ENCODE peak calls at places on chromosome 12, in six cellular contexts. R is neuronal stem cell, T is IMR-90, P is H9, F is trophoblast cell, W is H1. M is an unnamed sample.

GRCh38 chr12:49092086-49092815 is 2.4 kb downstream of the DHH start:
- DNase-seq in R (peak; percentile 75), T (peak; percentile 30), P (peak; percentile 86), F (no peak), W (peak; percentile 86), M (peak; percentile 59)

GRCh38 chr12:47813491-47814196 is 6.1 kb downstream of the HDAC7 start:
- DNase-seq in R (peak; percentile 45), T (no peak), P (peak; percentile 74), F (no peak), W (no peak), M (peak; percentile 74)

GRCh38 chr12:78248321-78248720 is 417.6 kb downstream of the NAV3 start:
- DNase-seq in R (no peak), T (no peak), P (no peak), F (peak; percentile 52), W (no peak), M (no peak)

GRCh38 chr12:91920276-91920675 is 225.4 kb downstream of the BTG1 start:
- DNase-seq in R (no peak), T (peak; percentile 14), P (no peak), F (peak; percentile 72), W (no peak), M (peak; percentile 57)

GRCh38 chr12:107622005-107622404 is 63.6 kb upstream of the PWP1 start:
- DNase-seq in R (no peak), T (peak; percentile 3), P (peak; percentile 76), F (peak; percentile 10), W (peak; percentile 80), M (no peak)

GRCh38 chr12:132244724-132245295 is 84.6 kb downstream of the GALNT9 start:
- DNase-seq in R (no peak), T (no peak), P (no peak), F (peak; percentile 19), W (no peak), M (no peak)

GRCh38 chr12:38101753-38102152 is 214.8 kb upstream of the ALG10B start:
- DNase-seq in R (no peak), T (no peak), P (no peak), F (no peak), W (no peak), M (no peak)

GRCh38 chr12:106248849-106249371 is 1.1 kb upstream of the CKAP4 start:
- DNase-seq in R (no peak), T (peak; percentile 68), P (no peak), F (peak; percentile 30), W (no peak), M (peak; percentile 67)

GRCh38 chr12:117033382-117034045 is 65.7 kb downstream of the TESC start:
- DNase-seq in R (no peak), T (no peak), P (no peak), F (peak; percentile 3), W (no peak), M (no peak)

GRCh38 chr12:65999564-66000280 is 130.8 kb downstream of the LLPH start:
- DNase-seq in R (no peak), T (peak; percentile 65), P (no peak), F (peak; percentile 97), W (no peak), M (no peak)

GRCh38 chr12:132429932-132430643 is 59.9 kb upstream of the FBRSL1 start:
- DNase-seq in R (no peak), T (no peak), P (peak; percentile 89), F (no peak), W (peak; percentile 61), M (no peak)

GRCh38 chr12:48775991-48776649 is 12.8 kb downstream of the ADCY6 start:
- DNase-seq in R (no peak), T (no peak), P (no peak), F (no peak), W (no peak), M (no peak)

GRCh38 chr12:124248862-124249825 is 45.7 kb upstream of the RFLNA start:
- DNase-seq in R (no peak), T (no peak), P (no peak), F (no peak), W (no peak), M (no peak)

GRCh38 chr12:6664902-6665301 is 2.0 kb upstream of the ING4 start:
- DNase-seq in R (no peak), T (no peak), P (no peak), F (no peak), W (no peak), M (no peak)

GRCh38 chr12:55931780-55932545 is 1.0 kb downstream of the DGKA start:
- DNase-seq in R (no peak), T (peak; percentile 29), P (peak; percentile 70), F (no peak), W (peak; percentile 73), M (peak; percentile 60)

GRCh38 chr12:67804168-67804567 is 155.6 kb downstream of the DYRK2 start:
- DNase-seq in R (no peak), T (no peak), P (no peak), F (no peak), W (no peak), M (no peak)

GRCh38 chr12:131938082-131938481 is 9.0 kb downstream of the PUS1 start:
- DNase-seq in R (no peak), T (no peak), P (no peak), F (no peak), W (no peak), M (no peak)

GRCh38 chr12:131457028-131457310 is 253.9 kb upstream of the SFSWAP start:
- DNase-seq in R (no peak), T (no peak), P (no peak), F (no peak), W (no peak), M (no peak)

GRCh38 chr12:45192041-45192695 is 23.7 kb upstream of the ANO6 start:
- DNase-seq in R (no peak), T (peak; percentile 73), P (no peak), F (peak; percentile 89), W (no peak), M (peak; percentile 58)

GRCh38 chr12:77062396-77062795 is 3.0 kb downstream of the E2F7 start:
- DNase-seq in R (no peak), T (no peak), P (no peak), F (no peak), W (no peak), M (peak; percentile 68)

GRCh38 chr12:69985656-69986055 is 160.6 kb downstream of the MYRFL start:
- DNase-seq in R (no peak), T (no peak), P (peak; percentile 71), F (peak; percentile 26), W (peak; percentile 76), M (no peak)

GRCh38 chr12:51326762-51327439 is 2.9 kb upstream of the BIN2 start:
- DNase-seq in R (no peak), T (peak; percentile 49), P (no peak), F (peak; percentile 80), W (no peak), M (peak; percentile 68)

GRCh38 chr12:81274619-81275018 is 196.7 kb downstream of the ACSS3 start:
- DNase-seq in R (no peak), T (no peak), P (no peak), F (no peak), W (no peak), M (no peak)

GRCh38 chr12:43277630-43278267 is 274.3 kb downstream of the ADAMTS20 start:
- DNase-seq in R (no peak), T (peak; percentile 84), P (no peak), F (no peak), W (no peak), M (peak; percentile 68)

GRCh38 chr12:75862692-75863471 is 168.7 kb downstream of the PHLDA1 start:
- DNase-seq in R (no peak), T (peak; percentile 86), P (no peak), F (peak; percentile 82), W (no peak), M (peak; percentile 74)

DNA sequence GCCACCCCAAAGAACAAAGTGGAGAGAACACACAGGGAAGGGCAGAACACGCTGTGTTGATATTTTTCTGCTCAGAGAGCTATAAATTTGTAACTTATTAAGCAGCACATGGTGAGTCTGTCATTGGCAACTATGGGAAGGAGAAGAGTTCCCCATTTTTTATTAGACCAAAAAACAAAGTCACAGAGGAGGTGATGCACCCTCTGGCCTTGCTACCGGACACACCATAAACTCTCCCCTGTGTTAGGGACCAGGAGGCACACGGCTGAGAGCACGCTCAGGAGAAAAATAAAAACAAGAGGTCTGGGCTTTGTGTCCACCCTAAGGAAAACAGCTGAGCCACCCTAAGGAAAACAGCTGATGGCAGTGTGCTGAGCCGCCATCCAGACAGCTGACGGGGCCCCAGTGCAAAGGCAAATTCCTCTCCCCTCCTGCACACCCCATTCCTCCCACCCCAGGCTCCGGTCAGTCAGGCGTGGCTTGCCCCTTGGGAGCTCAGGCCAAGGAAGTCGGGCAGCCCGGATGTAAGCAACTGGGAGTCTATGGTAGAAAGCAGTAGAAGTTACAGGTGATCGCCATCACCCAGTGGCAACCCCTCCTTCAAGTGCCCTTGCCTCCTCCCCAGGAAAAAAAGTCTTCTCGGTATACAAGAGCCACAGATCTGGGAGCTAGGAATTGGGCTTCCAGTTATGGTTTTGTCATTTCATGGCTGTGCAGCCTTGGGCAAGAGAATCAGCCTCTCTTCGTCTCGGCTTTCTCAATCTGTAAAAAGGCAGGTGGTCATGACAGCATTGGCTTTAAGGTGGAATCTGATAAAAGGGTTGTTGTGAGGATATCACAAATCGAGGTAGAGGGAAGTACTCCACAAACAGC is 2.4 kb downstream of the PXN start:
- DNase-seq in R (no peak), T (no peak), P (peak; percentile 29), F (peak; percentile 53), W (no peak), M (no peak)
- H3K18ac ChIP-seq in R (no peak overlapping the region), T (no peak overlapping the region), P (no peak overlapping the region), F (no peak overlapping the region), W (no peak overlapping the region), M (no peak overlapping the region)

GRCh38 chr12:93857917-93858513 is 180.8 kb downstream of the CRADD start:
- DNase-seq in R (no peak), T (no peak), P (no peak), F (no peak), W (no peak), M (no peak)

GRCh38 chr12:93855265-93855664 is 178.1 kb downstream of the CRADD start:
- DNase-seq in R (no peak), T (no peak), P (no peak), F (no peak), W (no peak), M (no peak)

GRCh38 chr12:93853698-93854478 is 176.7 kb downstream of the CRADD start:
- DNase-seq in R (no peak), T (no peak), P (no peak), F (no peak), W (no peak), M (no peak)

GRCh38 chr12:93860659-93861373 is 183.6 kb downstream of the CRADD start:
- DNase-seq in R (no peak), T (no peak), P (no peak), F (no peak), W (no peak), M (no peak)

GRCh38 chr12:93857279-93857894 is 180.2 kb downstream of the CRADD start:
- DNase-seq in R (no peak), T (peak; percentile 84), P (no peak), F (no peak), W (no peak), M (peak; percentile 60)
- H4K91ac ChIP-seq in R (no peak overlapping the region), T (no peak overlapping the region), P (no peak overlapping the region), F (no peak overlapping the region), W (no peak overlapping the region), M (no peak overlapping the region)

GRCh38 chr12:90460681-90461080 is 494.3 kb downstream of the CCER1 start:
- DNase-seq in R (no peak), T (no peak), P (no peak), F (no peak), W (no peak), M (no peak)
- H3K9me3 ChIP-seq in R (no peaks in the 10 kb centered on the region), T (no peaks in the 10 kb centered on the region), P (no peaks in the 10 kb centered on the region), F (no peaks in the 10 kb centered on the region), W (no peaks in the 10 kb centered on the region), M (no peaks in the 10 kb centered on the region)

DNA sequence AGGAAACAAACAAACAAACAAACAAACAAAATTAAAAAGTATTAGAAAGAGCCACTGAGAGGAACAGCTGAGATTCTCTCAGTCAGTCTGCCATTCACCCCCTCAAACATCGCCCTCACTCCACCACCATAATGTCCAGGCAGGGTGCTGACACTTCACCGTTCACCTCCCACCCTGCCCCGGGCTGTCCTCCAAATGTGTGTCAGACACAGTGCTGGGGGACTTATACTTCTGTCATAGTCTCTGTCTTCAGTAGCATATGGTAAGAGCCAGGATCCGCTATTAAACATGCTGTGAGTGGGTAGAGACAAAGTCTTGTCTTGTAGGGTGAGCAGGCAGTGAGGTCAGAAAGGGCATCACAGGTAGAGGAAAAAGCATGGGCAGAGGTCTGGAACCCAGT is 28.3 kb downstream of the KRT18 start:
- DNase-seq in R (no peak), T (no peak), P (no peak), F (no peak), W (no peak), M (no peak)
- H3K18ac ChIP-seq in R (peak overlapping the region; percentile 24), T (no peak overlapping the region), P (no peak overlapping the region), F (peak overlapping the region; percentile 34), W (no peak overlapping the region), M (peak overlapping the region; percentile 87)